ENCODE peak calls at places on chromosome 14, in six cellular contexts. S is fibroblast of lung, Q is dorsolateral prefrontal cortex, Y is heart right ventricle, W is RWPE1, M is astrocyte. F is an unnamed sample.

GRCh38 chr14:51004801-51005526 is 60.7 kb upstream of the PYGL start:
- DNase-seq in M (peak; percentile 69), W (peak; percentile 29), Y (no peak), S (peak; percentile 79), Q (no peak), F (no peak)

GRCh38 chr14:103547941-103548462 is 14.5 kb downstream of the BAG5 start:
- DNase-seq in S (no peak), Q (no peak), W (no peak), Y (no peak), M (no peak), F (no peak)

GRCh38 chr14:86933460-86933859 is 1059.5 kb downstream of the GALC start:
- DNase-seq in Q (no peak), Y (no peak), M (no peak), W (no peak), S (peak; percentile 10), F (no peak)

GRCh38 chr14:59439256-59440015 is 25.7 kb downstream of the GPR135 start:
- DNase-seq in Q (no peak), Y (no peak), W (peak; percentile 11), S (peak; percentile 62), M (peak; percentile 57), F (no peak)

GRCh38 chr14:39368261-39368959 is 63.8 kb downstream of the FBXO33 start:
- DNase-seq in W (peak; percentile 43), Y (peak; percentile 48), S (peak; percentile 68), Q (peak; percentile 49), M (peak; percentile 57), F (no peak)

GRCh38 chr14:99274346-99275221 is 2.6 kb upstream of the BCL11B start:
- DNase-seq in M (peak; percentile 75), W (peak; percentile 79), Q (peak; percentile 33), S (peak; percentile 85), Y (peak; percentile 34), F (peak; percentile 18)

GRCh38 chr14:100901391-100902183 is 1.9 kb downstream of the RTL1 start:
- DNase-seq in Y (no peak), Q (no peak), S (no peak), M (no peak), W (no peak), F (no peak)

GRCh38 chr14:69039287-69039628 is 60.2 kb upstream of the ACTN1 start:
- DNase-seq in Y (no peak), Q (no peak), M (peak; percentile 88), W (peak; percentile 60), S (peak; percentile 92), F (no peak)

GRCh38 chr14:104290756-104291122 is 152.4 kb downstream of the KIF26A start:
- DNase-seq in Q (no peak), M (no peak), Y (no peak), S (no peak), W (no peak), F (no peak)

GRCh38 chr14:100246136-100246535 is 7.2 kb downstream of the YY1 start:
- DNase-seq in M (no peak), Y (no peak), W (no peak), S (no peak), Q (no peak), F (no peak)

GRCh38 chr14:89368490-89369477 is 48.2 kb downstream of the FOXN3 start:
- DNase-seq in M (no peak), Q (no peak), S (no peak), Y (no peak), W (no peak), F (no peak)

GRCh38 chr14:27587103-27587502 is 989.3 kb upstream of the NOVA1 start:
- DNase-seq in Q (no peak), S (no peak), Y (no peak), W (no peak), M (no peak), F (no peak)

GRCh38 chr14:47211263-47211662 is 464.1 kb downstream of the MDGA2 start:
- DNase-seq in S (no peak), M (no peak), Y (no peak), W (no peak), Q (no peak), F (no peak)

GRCh38 chr14:104314251-104314941 is 176.0 kb downstream of the KIF26A start:
- DNase-seq in Y (no peak), S (no peak), M (no peak), W (no peak), Q (no peak), F (no peak)

GRCh38 chr14:66403183-66403582 is 83.0 kb upstream of the CCDC196 start:
- DNase-seq in Y (no peak), M (peak; percentile 7), Q (no peak), S (peak; percentile 25), W (peak; percentile 40), F (no peak)

GRCh38 chr14:105215602-105216001 is 32.7 kb upstream of the BTBD6 start:
- DNase-seq in Y (no peak), M (no peak), Q (no peak), S (no peak), W (no peak), F (no peak)

DNA sequence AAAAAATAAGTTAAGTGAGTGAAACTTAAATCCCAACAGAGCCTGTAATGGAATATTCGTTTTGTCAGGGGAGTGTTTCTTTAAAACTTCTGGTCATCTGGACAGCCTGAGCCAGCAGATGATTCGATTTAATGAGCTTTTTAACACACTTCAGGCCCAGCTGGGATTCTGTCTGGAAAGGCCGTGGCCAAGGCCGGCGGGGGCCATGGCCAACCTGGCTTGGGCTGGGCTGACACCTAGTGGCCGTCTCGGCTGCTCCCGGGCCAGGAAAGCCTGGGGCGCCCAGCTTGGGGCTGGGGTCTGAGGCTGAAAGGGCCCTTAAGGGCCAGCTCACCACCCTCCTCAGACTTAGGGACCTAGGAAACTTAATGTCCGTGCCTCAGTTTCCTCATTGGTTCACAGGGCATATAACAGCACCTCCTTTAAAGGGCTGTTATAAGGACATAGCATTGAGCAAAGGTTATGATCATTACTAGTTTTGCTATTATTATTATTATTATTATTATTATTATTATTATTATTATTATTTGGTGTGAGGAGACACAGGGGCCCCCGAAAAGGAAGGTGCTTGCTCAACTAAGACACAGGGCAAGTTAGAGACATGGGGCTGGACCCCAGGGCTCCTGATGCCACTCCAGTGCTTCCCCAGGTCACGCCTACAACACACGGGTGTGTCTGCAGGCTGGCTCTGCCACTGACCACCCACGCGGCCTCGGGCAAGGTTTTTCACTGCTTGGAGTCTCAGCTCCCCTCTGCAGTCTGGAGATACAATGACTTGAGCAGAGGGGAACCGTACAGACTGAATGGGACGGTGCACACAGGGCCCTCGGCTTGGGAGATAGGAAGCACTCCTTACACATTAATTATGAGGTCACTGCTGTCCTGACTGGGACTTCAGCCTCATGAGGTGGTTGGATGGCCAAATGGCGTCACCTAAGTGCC is 84.0 kb downstream of the SYNE3 start:
- DNase-seq in S (peak; percentile 23), Y (peak; percentile 55), M (no peak), W (peak; percentile 64), Q (peak; percentile 43), F (no peak)
- H3K27ac ChIP-seq in S (no peak overlapping the region), Y (peak overlapping the region; percentile 58), M (no peak overlapping the region), W (no peak overlapping the region), Q (no peak overlapping the region), F (peak overlapping the region; percentile 53)

DNA sequence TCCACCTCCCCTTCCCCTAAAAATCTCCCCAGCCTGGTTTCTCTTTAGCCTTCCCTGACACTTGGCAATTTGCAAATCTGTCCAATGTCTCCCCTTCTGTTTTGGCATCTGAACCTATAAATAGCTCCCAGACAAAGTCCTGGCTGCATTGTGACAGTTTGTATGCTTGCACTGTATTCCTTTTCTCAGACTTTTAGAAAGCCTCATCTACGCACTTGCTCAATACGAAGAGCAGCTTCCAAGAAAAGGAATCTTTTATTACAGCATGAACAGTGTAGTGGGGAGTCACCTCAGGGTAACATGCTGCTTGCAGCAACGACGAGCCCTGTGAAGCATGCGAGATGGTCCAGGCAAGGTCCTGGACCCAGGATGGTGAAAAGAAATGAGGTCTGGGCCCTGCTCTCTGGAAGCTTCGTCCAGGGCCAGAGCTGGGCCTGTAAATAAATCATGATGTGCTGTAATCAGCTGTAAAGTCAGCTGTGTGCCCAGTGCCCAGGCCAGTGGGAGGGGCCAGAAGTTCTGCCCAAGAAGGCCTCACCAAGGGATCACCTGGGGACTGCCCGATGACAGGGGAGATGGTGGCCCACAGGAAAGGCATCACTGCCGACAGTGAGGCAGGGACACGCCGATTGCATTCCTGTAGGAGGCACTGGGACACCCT is 88.3 kb downstream of the RIN3 start:
- DNase-seq in S (no peak), Y (no peak), Q (no peak), W (no peak), M (no peak), F (no peak)
- H3K27ac ChIP-seq in S (no peak overlapping the region), Y (peak overlapping the region; percentile 77), Q (no peak overlapping the region), W (no peak overlapping the region), M (no peak overlapping the region), F (no peak overlapping the region)

GRCh38 chr14:49945448-49946319 is 52.8 kb downstream of the ARF6 start:
- DNase-seq in Q (no peak), Y (no peak), S (no peak), M (no peak), W (no peak), F (no peak)
- H3K27ac ChIP-seq in Q (no peak overlapping the region), Y (peak overlapping the region; percentile 31), S (no peak overlapping the region), M (no peak overlapping the region), W (peak overlapping the region; percentile 58), F (no peak overlapping the region)

GRCh38 chr14:61628192-61628591 is 67.1 kb upstream of the HIF1A start:
- DNase-seq in M (peak; percentile 31), W (no peak), S (peak; percentile 39), Q (no peak), Y (no peak), F (no peak)

GRCh38 chr14:61621444-61621843 is 73.9 kb upstream of the HIF1A start:
- DNase-seq in Q (no peak), W (no peak), S (no peak), Y (no peak), M (no peak), F (no peak)

GRCh38 chr14:61627612-61628011 is 67.7 kb upstream of the HIF1A start:
- DNase-seq in S (no peak), Q (no peak), W (no peak), Y (no peak), M (no peak), F (no peak)

GRCh38 chr14:61623927-61624326 is 71.4 kb upstream of the HIF1A start:
- DNase-seq in Q (no peak), W (no peak), S (no peak), M (no peak), Y (no peak), F (no peak)

GRCh38 chr14:61625171-61625570 is 70.1 kb upstream of the HIF1A start:
- DNase-seq in S (peak; percentile 48), M (peak; percentile 26), W (peak; percentile 12), Q (no peak), Y (no peak), F (no peak)
- H3K27ac ChIP-seq in S (no peak overlapping the region), M (no peak overlapping the region), W (no peak overlapping the region), Q (no peak overlapping the region), Y (no peak overlapping the region), F (no peak overlapping the region)

F was measured in substantia nigra.